ENCODE peak calls at places on chromosome 3, in seven cellular contexts. J, G, Y, L, A, C and O are unnamed samples.
A peak's percentile ranks its signal among the peaks of the same experiment; 100 is the strongest.

GRCh38 chr3:192433704-192434103 is 293.6 kb downstream of the FGF12 start:
- DNase-seq in J (no peak), G (no peak), Y (no peak), L (no peak), A (no peak), C (no peak), O (no peak)

GRCh38 chr3:40615110-40615915 is 90.6 kb downstream of the ZNF621 start:
- DNase-seq in J (no peak), G (no peak), Y (no peak), L (no peak), A (no peak), C (no peak), O (no peak)

GRCh38 chr3:60101628-60102027 is 1051.8 kb upstream of the CFAP20DC start:
- DNase-seq in J (no peak), G (no peak), Y (no peak), L (no peak), A (no peak), C (no peak), O (no peak)

GRCh38 chr3:101519685-101520365 is 6.8 kb upstream of the SENP7 start:
- DNase-seq in J (no peak), G (no peak), Y (no peak), L (no peak), A (no peak), C (no peak), O (no peak)

GRCh38 chr3:127446756-127447155 is 143.8 kb downstream of the TPRA1 start:
- DNase-seq in J (no peak), G (no peak), Y (no peak), L (no peak), A (no peak), C (no peak), O (peak; percentile 27)

GRCh38 chr3:29514170-29514569 is 233.3 kb downstream of the RBMS3 start:
- DNase-seq in J (no peak), G (no peak), Y (peak; percentile 82), L (no peak), A (no peak), C (no peak), O (no peak)

GRCh38 chr3:13570391-13571194 is 21.7 kb downstream of the FBLN2 start:
- DNase-seq in J (no peak), G (no peak), Y (no peak), L (no peak), A (no peak), C (no peak), O (peak; percentile 44)

GRCh38 chr3:107633327-107634141 is 110.8 kb downstream of the BBX start:
- DNase-seq in J (no peak), G (no peak), Y (no peak), L (no peak), A (peak; percentile 35), C (no peak), O (no peak)

GRCh38 chr3:64209866-64210609 is 15.2 kb downstream of the PRICKLE2 start:
- DNase-seq in J (peak; percentile 66), G (peak; percentile 41), Y (peak; percentile 85), L (peak; percentile 41), A (no peak), C (no peak), O (no peak)

GRCh38 chr3:131917006-131917405 is 117.8 kb downstream of the CPNE4 start:
- DNase-seq in J (no peak), G (no peak), Y (peak; percentile 38), L (no peak), A (no peak), C (no peak), O (no peak)

GRCh38 chr3:2774485-2774884 is 335.7 kb downstream of the IL5RA start:
- DNase-seq in J (no peak), G (no peak), Y (no peak), L (no peak), A (no peak), C (no peak), O (no peak)

GRCh38 chr3:122410639-122411038 is 5.2 kb downstream of the WDR5B start:
- DNase-seq in J (no peak), G (no peak), Y (no peak), L (no peak), A (no peak), C (no peak), O (no peak)

GRCh38 chr3:106825962-106826605 is 551.2 kb upstream of the CCDC54 start:
- DNase-seq in J (no peak), G (peak; percentile 51), Y (peak; percentile 92), L (no peak), A (no peak), C (no peak), O (no peak)

GRCh38 chr3:48194446-48195071 is 6.3 kb upstream of the CDC25A start:
- DNase-seq in J (peak; percentile 27), G (peak; percentile 38), Y (peak; percentile 36), L (peak; percentile 61), A (no peak), C (no peak), O (no peak)

GRCh38 chr3:147392083-147392916 is 14.0 kb downstream of the ZIC4 start:
- DNase-seq in J (no peak), G (no peak), Y (peak; percentile 78), L (no peak), A (no peak), C (no peak), O (no peak)

GRCh38 chr3:170517251-170517945 is 68.5 kb downstream of the SLC7A14 start:
- DNase-seq in J (no peak), G (no peak), Y (peak; percentile 52), L (no peak), A (no peak), C (no peak), O (no peak)

GRCh38 chr3:174199696-174200095 is 659.4 kb upstream of the NAALADL2 start:
- DNase-seq in J (no peak), G (no peak), Y (peak; percentile 28), L (no peak), A (no peak), C (no peak), O (no peak)

GRCh38 chr3:104628185-104628789 is 738.4 kb upstream of the ALCAM start:
- DNase-seq in J (no peak), G (peak; percentile 22), Y (peak; percentile 63), L (no peak), A (no peak), C (peak; percentile 28), O (no peak)
- TF ChIP-seq CTCF in J (peak; percentile 46), G (peak; percentile 72), Y (peak; percentile 79), L (no peak), A (peak; percentile 62), C (peak; percentile 65), O (peak; percentile 12)

DNA sequence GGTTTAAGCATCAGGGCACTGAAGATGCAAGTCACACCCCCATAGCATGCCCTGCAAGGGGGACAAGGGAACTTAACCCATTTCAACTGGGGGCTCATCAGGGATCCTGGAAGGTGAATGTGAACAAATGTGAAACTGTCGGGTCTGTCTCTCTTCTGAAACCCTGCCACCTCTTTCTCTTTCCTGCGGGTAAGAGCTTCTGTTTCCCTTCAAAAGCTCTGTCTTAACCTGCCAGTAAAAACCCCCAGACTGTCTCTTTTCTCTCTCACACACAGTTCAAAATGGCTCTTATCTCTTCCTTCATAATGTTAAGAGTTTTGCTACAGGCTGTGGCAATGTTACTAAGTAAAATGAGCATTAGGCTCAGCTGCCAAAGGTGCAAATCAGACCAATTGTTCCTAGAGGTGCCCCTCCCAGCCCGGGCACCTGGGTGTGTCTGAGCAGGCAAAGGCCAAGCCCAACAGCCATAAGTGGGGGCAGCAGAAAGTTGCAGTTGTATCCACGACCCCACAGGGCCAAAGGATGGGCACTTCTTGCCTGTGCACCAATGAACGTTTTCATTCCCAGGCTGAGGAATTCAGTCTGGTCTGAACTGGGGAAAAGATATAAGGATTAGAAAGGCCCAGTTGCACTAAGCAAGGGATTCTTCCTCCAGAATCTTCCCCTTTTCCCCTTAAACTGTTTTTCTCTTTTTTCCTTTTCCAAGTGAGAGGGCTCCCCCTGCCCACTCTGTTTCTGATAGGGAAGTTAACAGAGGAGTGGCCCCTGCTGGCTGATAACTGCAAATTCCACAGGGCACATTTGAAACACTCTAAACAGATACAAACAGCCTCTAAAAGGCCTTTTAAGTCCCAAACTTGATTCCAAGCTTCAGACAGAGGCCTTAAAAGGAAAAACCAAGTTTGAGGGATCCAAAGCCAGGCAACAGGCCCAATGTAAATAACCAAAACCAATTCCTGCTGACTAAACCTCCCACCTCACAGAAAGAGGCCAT is 113.8 kb upstream of the EPHA6 start:
- DNase-seq in J (no peak), G (peak; percentile 13), Y (no peak), L (no peak), A (no peak), C (no peak), O (no peak)
- TF ChIP-seq CTCF in J (no peak), G (peak; percentile 23), Y (no peak), L (no peak), A (no peak), C (no peak), O (no peak)

DNA sequence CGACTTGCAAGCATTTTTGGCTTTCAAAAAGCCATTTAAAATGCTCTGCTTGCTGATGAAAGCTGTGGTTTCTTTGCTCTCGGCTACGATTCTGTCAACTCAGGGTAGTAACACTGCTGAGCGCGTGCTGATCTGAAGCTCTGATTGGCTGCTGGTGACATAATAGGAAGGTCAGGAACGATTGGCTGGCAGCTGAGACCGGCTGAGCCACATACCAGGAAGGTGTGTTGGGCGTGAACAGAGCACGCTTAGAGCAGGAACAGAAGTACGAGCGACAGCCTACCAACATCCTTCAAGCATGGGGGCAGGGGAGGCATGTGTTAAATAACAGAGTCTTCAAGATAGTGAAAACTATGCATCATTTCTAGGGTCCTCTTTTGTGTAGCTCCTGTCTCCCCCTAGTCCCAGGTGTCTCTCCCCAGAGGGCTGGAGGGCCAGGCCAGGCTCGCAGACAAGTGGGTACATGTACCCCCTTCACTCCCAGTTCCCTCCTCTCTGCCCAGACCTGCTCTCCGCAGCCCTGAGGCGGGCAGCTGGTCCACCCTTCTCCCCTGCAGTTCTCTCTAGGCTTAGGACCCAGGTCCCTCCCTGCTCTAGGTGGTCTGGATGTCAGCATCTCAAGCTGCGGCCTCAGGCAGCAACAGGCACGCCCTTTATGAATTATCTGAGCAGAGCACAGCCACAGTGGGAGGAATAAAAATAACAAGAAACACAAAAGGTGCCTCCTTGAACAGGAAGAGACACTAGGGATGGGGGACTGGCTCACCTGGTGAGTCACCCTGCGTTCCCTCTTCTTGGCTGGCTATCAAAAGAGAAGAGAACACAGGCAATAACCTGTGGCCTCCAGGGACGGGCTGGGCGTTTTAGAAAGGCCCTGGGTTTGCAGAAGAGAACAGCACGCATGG is 76.0 kb downstream of the TAMM41 start:
- DNase-seq in J (peak; percentile 38), G (peak; percentile 84), Y (peak; percentile 88), L (peak; percentile 88), A (peak; percentile 45), C (peak; percentile 47), O (peak; percentile 61)
- TF ChIP-seq CTCF in J (no peak), G (no peak), Y (no peak), L (no peak), A (no peak), C (no peak), O (no peak)

GRCh38 chr3:57862894-57863293 is 106.8 kb downstream of the SLMAP start:
- DNase-seq in J (no peak), G (no peak), Y (no peak), L (no peak), A (no peak), C (no peak), O (no peak)

GRCh38 chr3:57863380-57863779 is 107.3 kb downstream of the SLMAP start:
- DNase-seq in J (no peak), G (no peak), Y (no peak), L (no peak), A (no peak), C (no peak), O (no peak)

DNA sequence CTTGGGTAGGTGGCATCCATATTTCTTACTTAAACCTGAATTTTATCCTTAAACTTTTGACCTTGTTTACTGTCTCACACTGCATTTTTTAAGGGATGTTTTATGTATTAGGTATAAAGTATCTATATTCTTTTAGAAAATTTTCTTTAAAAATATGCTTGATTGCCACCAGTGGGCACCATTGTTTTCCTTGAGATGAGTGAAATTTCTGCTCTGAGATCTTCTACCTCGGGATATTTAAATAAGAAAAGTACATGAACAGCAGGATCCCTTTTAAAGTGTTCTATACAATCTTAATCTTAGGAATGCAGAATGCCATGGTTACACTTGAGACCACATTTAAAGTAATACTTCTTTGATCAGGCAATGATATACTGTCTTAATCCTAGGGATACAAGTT is 108.7 kb downstream of the SLMAP start:
- DNase-seq in J (no peak), G (peak; percentile 37), Y (peak; percentile 49), L (no peak), A (no peak), C (no peak), O (no peak)
- TF ChIP-seq CTCF in J (peak; percentile 54), G (peak; percentile 52), Y (peak; percentile 67), L (no peak), A (peak; percentile 28), C (peak; percentile 62), O (peak; percentile 32)